ENCODE peak calls at places on chromosomes 4 and X, in four cellular contexts. K is stimulated activated naive CD4-positive, alpha-beta T cell treated with Interleukin-2 at 50 U/mL for 16 hours; Q is choroid plexus epithelial cell; J is DMS79. R is an unnamed sample.

GRCh38 chr4:72744103-72744725 is 175.2 kb upstream of the ADAMTS3 start:
- DNase-seq in K (no peak), J (no peak), Q (no peak), R (no peak)

GRCh38 chr4:112075129-112075753 is 70.0 kb upstream of the FAM241A start:
- DNase-seq in K (no peak), Q (peak), J (no peak), R (no peak)

GRCh38 chr4:28287837-28288236 is 1427.2 kb downstream of the STIM2 start:
- DNase-seq in J (no peak), K (no peak), Q (peak), R (no peak)

GRCh38 chr4:21046121-21046520 is 345.9 kb downstream of the PACRGL start:
- DNase-seq in K (no peak), Q (peak), J (no peak), R (no peak)

GRCh38 chrX:11724122-11725017 is 33.7 kb upstream of the MSL3 start:
- DNase-seq in K (no peak), Q (peak), J (no peak), R (no peak)

GRCh38 chrX:43958529-43958928 is 14.7 kb downstream of the NDP start:
- DNase-seq in Q (peak), K (no peak), J (no peak), R (no peak)

GRCh38 chr4:56731857-56732256 is 50.8 kb upstream of the HOPX start:
- DNase-seq in K (no peak), Q (no peak), J (no peak), R (no peak)

GRCh38 chrX:74506310-74507115 is 85.2 kb downstream of the SLC16A2 start:
- DNase-seq in Q (no peak), K (no peak), J (no peak), R (no peak)

GRCh38 chr4:78205601-78206000 is 148.5 kb downstream of the FRAS1 start:
- DNase-seq in J (no peak), Q (no peak), K (no peak), R (no peak)

GRCh38 chr4:39255266-39255665 is 72.9 kb downstream of the WDR19 start:
- DNase-seq in Q (peak), K (no peak), J (no peak), R (no peak)

GRCh38 chrX:16843208-16843909 is 26.8 kb downstream of the RBBP7 start:
- DNase-seq in K (no peak), Q (no peak), J (no peak), R (no peak)

GRCh38 chrX:148865237-148865636 is 364.8 kb downstream of the AFF2 start:
- DNase-seq in J (no peak), Q (no peak), K (no peak), R (no peak)

GRCh38 chr4:109729155-109729562 is 711 bp downstream of the PLA2G12A start:
- DNase-seq in J (no peak), K (no peak), Q (peak), R (no peak)

GRCh38 chrX:154348114-154348531 is 26.3 kb downstream of the FLNA start:
- DNase-seq in Q (no peak), K (no peak), J (no peak), R (no peak)

GRCh38 chr4:147482281-147482680 is 1.4 kb downstream of the EDNRA start:
- DNase-seq in J (no peak), Q (peak), K (no peak), R (no peak)

GRCh38 chr4:159828687-159829086 is 725.8 kb downstream of the RAPGEF2 start:
- DNase-seq in Q (no peak), K (no peak), J (no peak), R (no peak)

GRCh38 chrX:114251575-114251974 is 332.3 kb upstream of the HTR2C start:
- DNase-seq in J (no peak), K (no peak), Q (no peak), R (no peak)